ENCODE peak calls at places on chromosomes 5 and 9, in seven cellular contexts. One of them, this sample, is unnamed.

GRCh38 chr5:138819065-138819464 is 56.1 kb downstream of the LRRTM2 start:
- DNase-seq in stimulated activated naive CD4-positive, alpha-beta T cell: no peak
- DNase-seq in posterior cingulate gyrus: peak
- DNase-seq in DMS 273 treated with DMSO at 0.1 percent for 48 hours: peak
- DNase-seq in cerebellum: no peak
- DNase-seq in breast epithelium: no peak
- DNase-seq in stimulated activated CD8-positive, alpha-beta memory T cell treated with anti-CD3 and anti-CD28 coated beads, Interleukin-7, amount 100 ng/mL, for 24 hours: no peak
- DNase-seq in this sample: no peak

GRCh38 chr5:14816999-14817761 is 54.4 kb downstream of the ANKH start:
- DNase-seq in stimulated activated naive CD4-positive, alpha-beta T cell: no peak
- DNase-seq in cerebellum: peak
- DNase-seq in breast epithelium: no peak
- DNase-seq in DMS 273 treated with DMSO at 0.1 percent for 48 hours: no peak
- DNase-seq in posterior cingulate gyrus: no peak
- DNase-seq in stimulated activated CD8-positive, alpha-beta memory T cell treated with anti-CD3 and anti-CD28 coated beads, Interleukin-7, amount 100 ng/mL, for 24 hours: peak
- DNase-seq in this sample: no peak

GRCh38 chr9:112132356-112132755 is 42.7 kb downstream of the SUSD1 start:
- DNase-seq in cerebellum: no peak
- DNase-seq in stimulated activated CD8-positive, alpha-beta memory T cell treated with anti-CD3 and anti-CD28 coated beads, Interleukin-7, amount 100 ng/mL, for 24 hours: no peak
- DNase-seq in breast epithelium: no peak
- DNase-seq in DMS 273 treated with DMSO at 0.1 percent for 48 hours: no peak
- DNase-seq in posterior cingulate gyrus: no peak
- DNase-seq in stimulated activated naive CD4-positive, alpha-beta T cell: no peak
- DNase-seq in this sample: no peak

GRCh38 chr5:59768204-59769040 is 125.1 kb downstream of the PDE4D start:
- DNase-seq in stimulated activated naive CD4-positive, alpha-beta T cell: no peak
- DNase-seq in DMS 273 treated with DMSO at 0.1 percent for 48 hours: peak
- DNase-seq in stimulated activated CD8-positive, alpha-beta memory T cell treated with anti-CD3 and anti-CD28 coated beads, Interleukin-7, amount 100 ng/mL, for 24 hours: no peak
- DNase-seq in posterior cingulate gyrus: peak
- DNase-seq in cerebellum: no peak
- DNase-seq in breast epithelium: no peak
- DNase-seq in this sample: peak

GRCh38 chr5:53425598-53426516 is 54.6 kb upstream of the FST start:
- DNase-seq in breast epithelium: no peak
- DNase-seq in DMS 273 treated with DMSO at 0.1 percent for 48 hours: no peak
- DNase-seq in stimulated activated naive CD4-positive, alpha-beta T cell: no peak
- DNase-seq in cerebellum: no peak
- DNase-seq in posterior cingulate gyrus: no peak
- DNase-seq in stimulated activated CD8-positive, alpha-beta memory T cell treated with anti-CD3 and anti-CD28 coated beads, Interleukin-7, amount 100 ng/mL, for 24 hours: no peak
- DNase-seq in this sample: no peak

GRCh38 chr5:95958308-95959014 is 3.2 kb downstream of the ELL2 start:
- DNase-seq in stimulated activated CD8-positive, alpha-beta memory T cell treated with anti-CD3 and anti-CD28 coated beads, Interleukin-7, amount 100 ng/mL, for 24 hours: no peak
- DNase-seq in stimulated activated naive CD4-positive, alpha-beta T cell: no peak
- DNase-seq in cerebellum: no peak
- DNase-seq in breast epithelium: no peak
- DNase-seq in posterior cingulate gyrus: no peak
- DNase-seq in DMS 273 treated with DMSO at 0.1 percent for 48 hours: no peak
- DNase-seq in this sample: peak

GRCh38 chr9:96420468-96421219 is 2.5 kb upstream of the ZNF367 start:
- DNase-seq in cerebellum: no peak
- DNase-seq in breast epithelium: peak
- DNase-seq in stimulated activated CD8-positive, alpha-beta memory T cell treated with anti-CD3 and anti-CD28 coated beads, Interleukin-7, amount 100 ng/mL, for 24 hours: no peak
- DNase-seq in DMS 273 treated with DMSO at 0.1 percent for 48 hours: no peak
- DNase-seq in stimulated activated naive CD4-positive, alpha-beta T cell: no peak
- DNase-seq in posterior cingulate gyrus: no peak
- DNase-seq in this sample: peak

GRCh38 chr9:19690128-19690527 is 98.7 kb downstream of the SLC24A2 start:
- DNase-seq in stimulated activated naive CD4-positive, alpha-beta T cell: no peak
- DNase-seq in posterior cingulate gyrus: no peak
- DNase-seq in breast epithelium: no peak
- DNase-seq in stimulated activated CD8-positive, alpha-beta memory T cell treated with anti-CD3 and anti-CD28 coated beads, Interleukin-7, amount 100 ng/mL, for 24 hours: no peak
- DNase-seq in DMS 273 treated with DMSO at 0.1 percent for 48 hours: no peak
- DNase-seq in cerebellum: no peak
- DNase-seq in this sample: no peak

GRCh38 chr5:149004559-149004958 is 58.3 kb downstream of the SH3TC2 start:
- DNase-seq in DMS 273 treated with DMSO at 0.1 percent for 48 hours: no peak
- DNase-seq in stimulated activated CD8-positive, alpha-beta memory T cell treated with anti-CD3 and anti-CD28 coated beads, Interleukin-7, amount 100 ng/mL, for 24 hours: no peak
- DNase-seq in breast epithelium: no peak
- DNase-seq in cerebellum: no peak
- DNase-seq in posterior cingulate gyrus: no peak
- DNase-seq in stimulated activated naive CD4-positive, alpha-beta T cell: no peak
- DNase-seq in this sample: no peak

GRCh38 chr5:152046361-152046760 is 121.7 kb upstream of the GLRA1 start:
- DNase-seq in breast epithelium: no peak
- DNase-seq in stimulated activated naive CD4-positive, alpha-beta T cell: no peak
- DNase-seq in posterior cingulate gyrus: no peak
- DNase-seq in stimulated activated CD8-positive, alpha-beta memory T cell treated with anti-CD3 and anti-CD28 coated beads, Interleukin-7, amount 100 ng/mL, for 24 hours: no peak
- DNase-seq in cerebellum: no peak
- DNase-seq in DMS 273 treated with DMSO at 0.1 percent for 48 hours: no peak
- DNase-seq in this sample: no peak

GRCh38 chr5:4189317-4189716 is 593.7 kb downstream of the IRX1 start:
- DNase-seq in stimulated activated CD8-positive, alpha-beta memory T cell treated with anti-CD3 and anti-CD28 coated beads, Interleukin-7, amount 100 ng/mL, for 24 hours: no peak
- DNase-seq in DMS 273 treated with DMSO at 0.1 percent for 48 hours: no peak
- DNase-seq in stimulated activated naive CD4-positive, alpha-beta T cell: peak
- DNase-seq in breast epithelium: no peak
- DNase-seq in posterior cingulate gyrus: no peak
- DNase-seq in cerebellum: no peak
- DNase-seq in this sample: no peak

GRCh38 chr9:128494108-128494742 is 10.3 kb upstream of the GLE1 start:
- DNase-seq in stimulated activated CD8-positive, alpha-beta memory T cell treated with anti-CD3 and anti-CD28 coated beads, Interleukin-7, amount 100 ng/mL, for 24 hours: no peak
- DNase-seq in cerebellum: peak
- DNase-seq in DMS 273 treated with DMSO at 0.1 percent for 48 hours: no peak
- DNase-seq in breast epithelium: no peak
- DNase-seq in posterior cingulate gyrus: no peak
- DNase-seq in stimulated activated naive CD4-positive, alpha-beta T cell: peak
- DNase-seq in this sample: peak

GRCh38 chr9:69655065-69655464 is 17.1 kb downstream of the APBA1 start:
- DNase-seq in stimulated activated naive CD4-positive, alpha-beta T cell: no peak
- DNase-seq in breast epithelium: no peak
- DNase-seq in stimulated activated CD8-positive, alpha-beta memory T cell treated with anti-CD3 and anti-CD28 coated beads, Interleukin-7, amount 100 ng/mL, for 24 hours: no peak
- DNase-seq in posterior cingulate gyrus: no peak
- DNase-seq in cerebellum: no peak
- DNase-seq in DMS 273 treated with DMSO at 0.1 percent for 48 hours: no peak
- DNase-seq in this sample: no peak

GRCh38 chr9:137649553-137649952 is 30.7 kb downstream of the EHMT1 start:
- DNase-seq in stimulated activated CD8-positive, alpha-beta memory T cell treated with anti-CD3 and anti-CD28 coated beads, Interleukin-7, amount 100 ng/mL, for 24 hours: no peak
- DNase-seq in posterior cingulate gyrus: no peak
- DNase-seq in DMS 273 treated with DMSO at 0.1 percent for 48 hours: no peak
- DNase-seq in cerebellum: no peak
- DNase-seq in breast epithelium: no peak
- DNase-seq in stimulated activated naive CD4-positive, alpha-beta T cell: no peak
- DNase-seq in this sample: no peak

GRCh38 chr9:127910613-127911205 is 6.1 kb downstream of the ST6GALNAC4 start:
- DNase-seq in stimulated activated naive CD4-positive, alpha-beta T cell: no peak
- DNase-seq in breast epithelium: no peak
- DNase-seq in posterior cingulate gyrus: peak
- DNase-seq in cerebellum: peak
- DNase-seq in stimulated activated CD8-positive, alpha-beta memory T cell treated with anti-CD3 and anti-CD28 coated beads, Interleukin-7, amount 100 ng/mL, for 24 hours: no peak
- DNase-seq in DMS 273 treated with DMSO at 0.1 percent for 48 hours: peak
- DNase-seq in this sample: no peak

GRCh38 chr5:68239485-68239884 is 23.9 kb downstream of the PIK3R1 start:
- DNase-seq in stimulated activated naive CD4-positive, alpha-beta T cell: peak
- DNase-seq in DMS 273 treated with DMSO at 0.1 percent for 48 hours: no peak
- DNase-seq in cerebellum: no peak
- DNase-seq in stimulated activated CD8-positive, alpha-beta memory T cell treated with anti-CD3 and anti-CD28 coated beads, Interleukin-7, amount 100 ng/mL, for 24 hours: peak
- DNase-seq in posterior cingulate gyrus: peak
- DNase-seq in breast epithelium: peak
- DNase-seq in this sample: peak

GRCh38 chr9:109401169-109401989 is 80.5 kb upstream of the EPB41L4B start:
- DNase-seq in DMS 273 treated with DMSO at 0.1 percent for 48 hours: peak
- DNase-seq in stimulated activated CD8-positive, alpha-beta memory T cell treated with anti-CD3 and anti-CD28 coated beads, Interleukin-7, amount 100 ng/mL, for 24 hours: peak
- DNase-seq in cerebellum: peak
- DNase-seq in posterior cingulate gyrus: no peak
- DNase-seq in stimulated activated naive CD4-positive, alpha-beta T cell: no peak
- DNase-seq in breast epithelium: no peak
- DNase-seq in this sample: no peak

GRCh38 chr9:101254733-101255473 is 129.9 kb downstream of the BAAT start:
- DNase-seq in stimulated activated CD8-positive, alpha-beta memory T cell treated with anti-CD3 and anti-CD28 coated beads, Interleukin-7, amount 100 ng/mL, for 24 hours: no peak
- DNase-seq in posterior cingulate gyrus: no peak
- DNase-seq in DMS 273 treated with DMSO at 0.1 percent for 48 hours: no peak
- DNase-seq in stimulated activated naive CD4-positive, alpha-beta T cell: no peak
- DNase-seq in cerebellum: no peak
- DNase-seq in breast epithelium: no peak
- DNase-seq in this sample: no peak

GRCh38 chr9:107755267-107755666 is 265.7 kb upstream of the KLF4 start:
- DNase-seq in DMS 273 treated with DMSO at 0.1 percent for 48 hours: no peak
- DNase-seq in stimulated activated CD8-positive, alpha-beta memory T cell treated with anti-CD3 and anti-CD28 coated beads, Interleukin-7, amount 100 ng/mL, for 24 hours: no peak
- DNase-seq in posterior cingulate gyrus: no peak
- DNase-seq in breast epithelium: peak
- DNase-seq in cerebellum: no peak
- DNase-seq in stimulated activated naive CD4-positive, alpha-beta T cell: no peak
- DNase-seq in this sample: peak

GRCh38 chr5:97131139-97131710 is 11.2 kb downstream of the LIX1 start:
- DNase-seq in posterior cingulate gyrus: no peak
- DNase-seq in DMS 273 treated with DMSO at 0.1 percent for 48 hours: no peak
- DNase-seq in breast epithelium: no peak
- DNase-seq in stimulated activated naive CD4-positive, alpha-beta T cell: no peak
- DNase-seq in stimulated activated CD8-positive, alpha-beta memory T cell treated with anti-CD3 and anti-CD28 coated beads, Interleukin-7, amount 100 ng/mL, for 24 hours: no peak
- DNase-seq in cerebellum: no peak
- DNase-seq in this sample: no peak

GRCh38 chr9:92324889-92325268 is 271 bp downstream of the NOL8 start:
- DNase-seq in stimulated activated naive CD4-positive, alpha-beta T cell: no peak
- DNase-seq in stimulated activated CD8-positive, alpha-beta memory T cell treated with anti-CD3 and anti-CD28 coated beads, Interleukin-7, amount 100 ng/mL, for 24 hours: no peak
- DNase-seq in posterior cingulate gyrus: no peak
- DNase-seq in breast epithelium: no peak
- DNase-seq in cerebellum: no peak
- DNase-seq in DMS 273 treated with DMSO at 0.1 percent for 48 hours: no peak
- DNase-seq in this sample: no peak

GRCh38 chr9:109870365-109870764 is 90.4 kb downstream of the PALM2AKAP2 start:
- DNase-seq in cerebellum: no peak
- DNase-seq in stimulated activated naive CD4-positive, alpha-beta T cell: no peak
- DNase-seq in breast epithelium: no peak
- DNase-seq in posterior cingulate gyrus: no peak
- DNase-seq in stimulated activated CD8-positive, alpha-beta memory T cell treated with anti-CD3 and anti-CD28 coated beads, Interleukin-7, amount 100 ng/mL, for 24 hours: no peak
- DNase-seq in DMS 273 treated with DMSO at 0.1 percent for 48 hours: no peak
- DNase-seq in this sample: no peak

GRCh38 chr5:4874097-4874496 is 266.0 kb upstream of the ADAMTS16 start:
- DNase-seq in cerebellum: no peak
- DNase-seq in stimulated activated CD8-positive, alpha-beta memory T cell treated with anti-CD3 and anti-CD28 coated beads, Interleukin-7, amount 100 ng/mL, for 24 hours: no peak
- DNase-seq in DMS 273 treated with DMSO at 0.1 percent for 48 hours: no peak
- DNase-seq in posterior cingulate gyrus: no peak
- DNase-seq in stimulated activated naive CD4-positive, alpha-beta T cell: no peak
- DNase-seq in breast epithelium: no peak
- DNase-seq in this sample: no peak

GRCh38 chr9:133801739-133802138 is 63.6 kb upstream of the SARDH start:
- DNase-seq in DMS 273 treated with DMSO at 0.1 percent for 48 hours: no peak
- DNase-seq in breast epithelium: no peak
- DNase-seq in cerebellum: no peak
- DNase-seq in posterior cingulate gyrus: no peak
- DNase-seq in stimulated activated CD8-positive, alpha-beta memory T cell treated with anti-CD3 and anti-CD28 coated beads, Interleukin-7, amount 100 ng/mL, for 24 hours: no peak
- DNase-seq in stimulated activated naive CD4-positive, alpha-beta T cell: no peak
- DNase-seq in this sample: no peak

GRCh38 chr9:111076043-111076442 is 37.8 kb upstream of the LPAR1 start:
- DNase-seq in DMS 273 treated with DMSO at 0.1 percent for 48 hours: no peak
- DNase-seq in stimulated activated CD8-positive, alpha-beta memory T cell treated with anti-CD3 and anti-CD28 coated beads, Interleukin-7, amount 100 ng/mL, for 24 hours: no peak
- DNase-seq in posterior cingulate gyrus: no peak
- DNase-seq in cerebellum: no peak
- DNase-seq in stimulated activated naive CD4-positive, alpha-beta T cell: no peak
- DNase-seq in breast epithelium: no peak
- DNase-seq in this sample: no peak

GRCh38 chr5:126865299-126865698 is 88.4 kb downstream of the LMNB1 start:
- DNase-seq in cerebellum: no peak
- DNase-seq in stimulated activated CD8-positive, alpha-beta memory T cell treated with anti-CD3 and anti-CD28 coated beads, Interleukin-7, amount 100 ng/mL, for 24 hours: no peak
- DNase-seq in posterior cingulate gyrus: no peak
- DNase-seq in breast epithelium: no peak
- DNase-seq in stimulated activated naive CD4-positive, alpha-beta T cell: no peak
- DNase-seq in DMS 273 treated with DMSO at 0.1 percent for 48 hours: no peak
- DNase-seq in this sample: no peak

GRCh38 chr9:93097496-93098205 is 1.6 kb downstream of the CARD19 start:
- DNase-seq in cerebellum: no peak
- DNase-seq in DMS 273 treated with DMSO at 0.1 percent for 48 hours: no peak
- DNase-seq in stimulated activated naive CD4-positive, alpha-beta T cell: no peak
- DNase-seq in breast epithelium: no peak
- DNase-seq in stimulated activated CD8-positive, alpha-beta memory T cell treated with anti-CD3 and anti-CD28 coated beads, Interleukin-7, amount 100 ng/mL, for 24 hours: no peak
- DNase-seq in posterior cingulate gyrus: peak
- DNase-seq in this sample: no peak

GRCh38 chr9:132630811-132631210 is 39.0 kb downstream of the DDX31 start:
- DNase-seq in breast epithelium: no peak
- DNase-seq in stimulated activated naive CD4-positive, alpha-beta T cell: no peak
- DNase-seq in posterior cingulate gyrus: no peak
- DNase-seq in stimulated activated CD8-positive, alpha-beta memory T cell treated with anti-CD3 and anti-CD28 coated beads, Interleukin-7, amount 100 ng/mL, for 24 hours: no peak
- DNase-seq in DMS 273 treated with DMSO at 0.1 percent for 48 hours: no peak
- DNase-seq in cerebellum: no peak
- DNase-seq in this sample: no peak

GRCh38 chr5:146340260-146341081 is 1.8 kb downstream of the POU4F3 start:
- DNase-seq in posterior cingulate gyrus: no peak
- DNase-seq in stimulated activated CD8-positive, alpha-beta memory T cell treated with anti-CD3 and anti-CD28 coated beads, Interleukin-7, amount 100 ng/mL, for 24 hours: no peak
- DNase-seq in cerebellum: no peak
- DNase-seq in breast epithelium: peak
- DNase-seq in stimulated activated naive CD4-positive, alpha-beta T cell: no peak
- DNase-seq in DMS 273 treated with DMSO at 0.1 percent for 48 hours: no peak
- DNase-seq in this sample: no peak

GRCh38 chr5:134092875-134093274 is 21.6 kb upstream of the TCF7 start:
- DNase-seq in breast epithelium: no peak
- DNase-seq in stimulated activated CD8-positive, alpha-beta memory T cell treated with anti-CD3 and anti-CD28 coated beads, Interleukin-7, amount 100 ng/mL, for 24 hours: no peak
- DNase-seq in DMS 273 treated with DMSO at 0.1 percent for 48 hours: no peak
- DNase-seq in stimulated activated naive CD4-positive, alpha-beta T cell: no peak
- DNase-seq in cerebellum: no peak
- DNase-seq in posterior cingulate gyrus: no peak
- DNase-seq in this sample: no peak

GRCh38 chr9:121725008-121725795 is 73.8 kb downstream of the DAB2IP start:
- DNase-seq in cerebellum: peak
- DNase-seq in breast epithelium: peak
- DNase-seq in stimulated activated naive CD4-positive, alpha-beta T cell: no peak
- DNase-seq in posterior cingulate gyrus: peak
- DNase-seq in stimulated activated CD8-positive, alpha-beta memory T cell treated with anti-CD3 and anti-CD28 coated beads, Interleukin-7, amount 100 ng/mL, for 24 hours: no peak
- DNase-seq in DMS 273 treated with DMSO at 0.1 percent for 48 hours: no peak
- DNase-seq in this sample: peak

GRCh38 chr5:59116231-59116900 is 533.5 kb downstream of the RAB3C start:
- DNase-seq in posterior cingulate gyrus: peak
- DNase-seq in breast epithelium: no peak
- DNase-seq in stimulated activated CD8-positive, alpha-beta memory T cell treated with anti-CD3 and anti-CD28 coated beads, Interleukin-7, amount 100 ng/mL, for 24 hours: no peak
- DNase-seq in stimulated activated naive CD4-positive, alpha-beta T cell: no peak
- DNase-seq in cerebellum: no peak
- DNase-seq in DMS 273 treated with DMSO at 0.1 percent for 48 hours: no peak
- DNase-seq in this sample: no peak

GRCh38 chr9:113397077-113397696 is 3.9 kb downstream of the ALAD start:
- DNase-seq in cerebellum: no peak
- DNase-seq in breast epithelium: no peak
- DNase-seq in stimulated activated naive CD4-positive, alpha-beta T cell: no peak
- DNase-seq in stimulated activated CD8-positive, alpha-beta memory T cell treated with anti-CD3 and anti-CD28 coated beads, Interleukin-7, amount 100 ng/mL, for 24 hours: no peak
- DNase-seq in DMS 273 treated with DMSO at 0.1 percent for 48 hours: no peak
- DNase-seq in posterior cingulate gyrus: no peak
- DNase-seq in this sample: no peak